ENCODE peak calls at places on chromosomes 2 and 18, in six cellular contexts. W is osteocyte, F is NCI-H446 treated with DMSO at 0.1 percent for 48 hours, M is AG20443, K is adrenal gland, L is nephron progenitor cell. N is an unnamed sample.

GRCh38 chr18:2513616-2514015 is 57.7 kb downstream of the METTL4 start:
- DNase-seq in W (no peak), F (peak; percentile 5), M (no peak), K (no peak), L (no peak), N (no peak)

GRCh38 chr2:179340678-179341077 is 76.0 kb upstream of the SESTD1 start:
- DNase-seq in W (no peak), F (peak; percentile 8), M (peak; percentile 41), K (no peak), L (no peak), N (no peak)

GRCh38 chr2:215454519-215454918 is 18.7 kb upstream of the FN1 start:
- DNase-seq in W (no peak), F (no peak), M (peak; percentile 38), K (no peak), L (no peak), N (no peak)

GRCh38 chr18:13220326-13220991 is 1.9 kb downstream of the LDLRAD4 start:
- DNase-seq in W (no peak), F (peak; percentile 26), M (no peak), K (peak; percentile 71), L (no peak), N (no peak)

GRCh38 chr2:197786010-197786877 is 1.1 kb upstream of the BOLL start:
- DNase-seq in W (peak; percentile 83), F (no peak), M (peak; percentile 50), K (no peak), L (peak; percentile 41), N (no peak)

GRCh38 chr2:224412064-224412921 is 10.4 kb upstream of the FAM124B start:
- DNase-seq in W (peak; percentile 68), F (peak; percentile 64), M (peak; percentile 76), K (no peak), L (no peak), N (no peak)

GRCh38 chr18:39037925-39038324 is 1472.3 kb upstream of the CELF4 start:
- DNase-seq in W (no peak), F (peak; percentile 47), M (no peak), K (no peak), L (no peak), N (no peak)

GRCh38 chr18:10546557-10547300 is 20.9 kb downstream of the NAPG start:
- DNase-seq in W (no peak), F (no peak), M (no peak), K (no peak), L (no peak), N (no peak)

GRCh38 chr2:234632527-234633391 is 135.9 kb upstream of the ARL4C start:
- DNase-seq in W (peak; percentile 49), F (no peak), M (no peak), K (no peak), L (no peak), N (no peak)

GRCh38 chr2:109644571-109645275 is 30.6 kb downstream of the SOWAHC start:
- DNase-seq in W (no peak), F (peak; percentile 29), M (peak; percentile 36), K (no peak), L (peak; percentile 39), N (no peak)

GRCh38 chr18:23585007-23585871 is 1.1 kb downstream of the NPC1 start:
- DNase-seq in W (no peak), F (no peak), M (peak; percentile 25), K (peak; percentile 69), L (peak; percentile 16), N (no peak)

GRCh38 chr18:79583426-79583825 is 96.2 kb upstream of the CTDP1 start:
- DNase-seq in W (peak; percentile 77), F (no peak), M (no peak), K (no peak), L (no peak), N (peak; percentile 4)

GRCh38 chr2:58601017-58601416 is 359.9 kb upstream of the FANCL start:
- DNase-seq in W (no peak), F (no peak), M (no peak), K (no peak), L (no peak), N (no peak)

GRCh38 chr2:16626497-16626896 is 39.1 kb downstream of the CYRIA start:
- DNase-seq in W (no peak), F (no peak), M (peak; percentile 53), K (peak; percentile 69), L (no peak), N (no peak)

GRCh38 chr18:22705328-22705727 is 227.8 kb upstream of the RBBP8 start:
- DNase-seq in W (no peak), F (no peak), M (peak; percentile 61), K (no peak), L (no peak), N (no peak)

GRCh38 chr18:78721281-78721949 is 258.2 kb upstream of the SALL3 start:
- DNase-seq in W (no peak), F (no peak), M (no peak), K (no peak), L (no peak), N (no peak)

GRCh38 chr2:109399061-109399460 is 214.7 kb downstream of the SEPTIN10 start:
- DNase-seq in W (no peak), F (no peak), M (no peak), K (no peak), L (no peak), N (no peak)

GRCh38 chr2:23497063-23497462 is 112.1 kb downstream of the KLHL29 start:
- DNase-seq in W (no peak), F (peak; percentile 52), M (no peak), K (no peak), L (no peak), N (no peak)

GRCh38 chr2:455046-455705 is 167.3 kb upstream of the ALKAL2 start:
- DNase-seq in W (no peak), F (no peak), M (no peak), K (no peak), L (no peak), N (no peak)

GRCh38 chr2:119431976-119432881 is 575 bp downstream of the TMEM37 start:
- DNase-seq in W (no peak), F (no peak), M (no peak), K (peak; percentile 64), L (no peak), N (peak; percentile 48)

GRCh38 chr2:239723486-239724193 is 301.5 kb downstream of the NDUFA10 start:
- DNase-seq in W (peak; percentile 73), F (no peak), M (no peak), K (no peak), L (no peak), N (no peak)

GRCh38 chr2:3338360-3338759 is 39.3 kb downstream of the EIPR1 start:
- DNase-seq in W (no peak), F (no peak), M (no peak), K (no peak), L (no peak), N (no peak)

GRCh38 chr18:25351773-25352628 is at the start of gene ZNF521:
- DNase-seq in W (peak; percentile 94), F (peak; percentile 82), M (peak; percentile 93), K (peak; percentile 92), L (peak; percentile 89), N (peak; percentile 85)

GRCh38 chr18:63879684-63880083 is 7.8 kb upstream of the SERPINB2 start:
- DNase-seq in W (no peak), F (no peak), M (no peak), K (no peak), L (no peak), N (no peak)

GRCh38 chr18:33729556-33729955 is 151.5 kb downstream of the ASXL3 start:
- DNase-seq in W (no peak), F (no peak), M (no peak), K (no peak), L (no peak), N (no peak)

GRCh38 chr2:73301636-73302035 is 8.3 kb upstream of the EGR4 start:
- DNase-seq in W (no peak), F (no peak), M (no peak), K (no peak), L (no peak), N (no peak)

GRCh38 chr2:234678721-234679120 is 181.8 kb upstream of the ARL4C start:
- DNase-seq in W (peak; percentile 30), F (no peak), M (peak; percentile 45), K (no peak), L (no peak), N (no peak)

GRCh38 chr2:20106746-20107145 is 55.3 kb upstream of the LAPTM4A start:
- DNase-seq in W (no peak), F (no peak), M (no peak), K (peak; percentile 57), L (peak; percentile 76), N (no peak)

GRCh38 chr2:199602271-199602895 is 144.6 kb upstream of the SATB2 start:
- DNase-seq in W (no peak), F (no peak), M (no peak), K (no peak), L (peak; percentile 7), N (no peak)

GRCh38 chr2:234556848-234557573 is 60.1 kb upstream of the ARL4C start:
- DNase-seq in W (no peak), F (no peak), M (peak; percentile 59), K (no peak), L (no peak), N (no peak)

GRCh38 chr2:58428286-58428552 is 187.1 kb upstream of the FANCL start:
- DNase-seq in W (no peak), F (peak; percentile 23), M (peak; percentile 47), K (no peak), L (peak; percentile 61), N (no peak)

GRCh38 chr2:200173691-200174090 is 132.8 kb upstream of the SPATS2L start:
- DNase-seq in W (no peak), F (no peak), M (no peak), K (no peak), L (no peak), N (no peak)

GRCh38 chr2:8281950-8282857 is 399.7 kb upstream of the ID2 start:
- DNase-seq in W (peak; percentile 79), F (no peak), M (no peak), K (no peak), L (no peak), N (no peak)

GRCh38 chr2:108346827-108347226 is 30.9 kb upstream of the SULT1C4 start:
- DNase-seq in W (no peak), F (no peak), M (no peak), K (no peak), L (no peak), N (no peak)

GRCh38 chr2:130245976-130246375 is 47.7 kb upstream of the TUBA3E start:
- DNase-seq in W (no peak), F (no peak), M (no peak), K (no peak), L (no peak), N (no peak)

GRCh38 chr2:168851674-168852320 is 38.4 kb downstream of the SPC25 start:
- DNase-seq in W (no peak), F (peak; percentile 62), M (peak; percentile 53), K (peak; percentile 73), L (no peak), N (peak; percentile 55)